ENCODE peak calls at places on chromosomes 12 and 14, in five cellular contexts. X, E, Z, B and D are unnamed samples.

GRCh38 chr14:59248170-59248569 is 59.7 kb downstream of the DAAM1 start:
- DNase-seq in X (no peak), E (no peak), Z (no peak), B (no peak), D (no peak)

GRCh38 chr12:16939871-16940306 is 333.9 kb upstream of the LMO3 start:
- DNase-seq in X (peak; percentile 76), E (peak; percentile 62), Z (peak; percentile 50), B (peak; percentile 64), D (peak; percentile 7)

GRCh38 chr12:59055204-59055839 is 135.0 kb upstream of the LRIG3 start:
- DNase-seq in X (peak; percentile 79), E (no peak), Z (no peak), B (no peak), D (no peak)

GRCh38 chr14:61549425-61549824 is 145.9 kb upstream of the HIF1A start:
- DNase-seq in X (peak; percentile 48), E (no peak), Z (no peak), B (no peak), D (no peak)

GRCh38 chr12:3641428-3641883 is 111.5 kb downstream of the CRACR2A start:
- DNase-seq in X (peak; percentile 73), E (no peak), Z (no peak), B (no peak), D (no peak)

GRCh38 chr14:86852530-86852929 is 1140.5 kb downstream of the GALC start:
- DNase-seq in X (peak; percentile 78), E (no peak), Z (no peak), B (no peak), D (no peak)

GRCh38 chr14:103185051-103186027 is 62.1 kb downstream of the TNFAIP2 start:
- DNase-seq in X (no peak), E (no peak), Z (peak; percentile 48), B (no peak), D (no peak)

GRCh38 chr12:119713551-119714031 is 45.7 kb downstream of the PRKAB1 start:
- DNase-seq in X (no peak), E (peak; percentile 79), Z (no peak), B (no peak), D (no peak)

GRCh38 chr12:79664518-79664917 is 26.2 kb downstream of the PAWR start:
- DNase-seq in X (no peak), E (no peak), Z (no peak), B (no peak), D (no peak)

GRCh38 chr12:38053655-38054464 is 262.7 kb upstream of the ALG10B start:
- DNase-seq in X (no peak), E (peak; percentile 59), Z (peak; percentile 53), B (peak; percentile 53), D (no peak)

GRCh38 chr14:71266994-71267636 is 359.9 kb downstream of the PCNX1 start:
- DNase-seq in X (peak; percentile 82), E (no peak), Z (no peak), B (no peak), D (no peak)

GRCh38 chr12:52182456-52182855 is 9.4 kb downstream of the KRT80 start:
- DNase-seq in X (no peak), E (no peak), Z (no peak), B (no peak), D (no peak)

GRCh38 chr12:85155791-85156190 is 119.6 kb downstream of the LRRIQ1 start:
- DNase-seq in X (peak; percentile 20), E (no peak), Z (no peak), B (no peak), D (no peak)

GRCh38 chr14:93977790-93978581 is 1.6 kb upstream of the ASB2 start:
- DNase-seq in X (peak; percentile 80), E (no peak), Z (no peak), B (peak; percentile 26), D (no peak)

GRCh38 chr12:32891526-32891925 is 5.1 kb downstream of the PKP2 start:
- DNase-seq in X (no peak), E (no peak), Z (no peak), B (no peak), D (no peak)

GRCh38 chr14:23327947-23328744 is 6.9 kb downstream of the PABPN1 start:
- DNase-seq in X (peak; percentile 64), E (peak; percentile 65), Z (peak; percentile 83), B (peak; percentile 79), D (peak; percentile 68)

GRCh38 chr14:22837059-22837749 is 819 bp downstream of the MMP14 start:
- DNase-seq in X (peak; percentile 55), E (no peak), Z (peak; percentile 73), B (no peak), D (peak; percentile 81)

GRCh38 chr14:80215756-80216581 is 4.7 kb upstream of the DIO2 start:
- DNase-seq in X (peak; percentile 62), E (no peak), Z (peak; percentile 5), B (peak; percentile 12), D (no peak)

GRCh38 chr14:105885561-105886320 is 359.4 kb downstream of the TMEM121 start:
- DNase-seq in X (no peak), E (no peak), Z (no peak), B (no peak), D (no peak)

GRCh38 chr12:105013892-105014291 is 27.8 kb downstream of the NOPCHAP1 start:
- DNase-seq in X (peak; percentile 54), E (no peak), Z (no peak), B (no peak), D (no peak)

GRCh38 chr12:129193263-129193871 is 340.1 kb downstream of the GLT1D1 start:
- DNase-seq in X (no peak), E (no peak), Z (no peak), B (no peak), D (no peak)

GRCh38 chr12:21350975-21351374 is 16.3 kb upstream of the SLCO1A2 start:
- DNase-seq in X (no peak), E (no peak), Z (peak; percentile 68), B (no peak), D (no peak)

GRCh38 chr12:112878488-112878887 is 28.3 kb upstream of the OAS1 start:
- DNase-seq in X (no peak), E (no peak), Z (no peak), B (no peak), D (no peak)

GRCh38 chr12:62211510-62211909 is 48.7 kb upstream of the USP15 start:
- DNase-seq in X (no peak), E (no peak), Z (no peak), B (no peak), D (no peak)

GRCh38 chr14:54252072-54252730 is 144.6 kb upstream of the CDKN3 start:
- DNase-seq in X (peak; percentile 98), E (peak; percentile 42), Z (no peak), B (no peak), D (no peak)

GRCh38 chr12:57248934-57249742 is 1.8 kb downstream of the STAC3 start:
- DNase-seq in X (no peak), E (no peak), Z (no peak), B (no peak), D (no peak)

GRCh38 chr14:21071225-21072041 is 1.3 kb downstream of the ARHGEF40 start:
- DNase-seq in X (peak; percentile 98), E (peak; percentile 81), Z (peak; percentile 77), B (peak; percentile 82), D (peak; percentile 84)

GRCh38 chr12:16555630-16556029 is 50.3 kb downstream of the LMO3 start:
- DNase-seq in X (no peak), E (no peak), Z (no peak), B (no peak), D (no peak)

GRCh38 chr12:23564454-23564853 is 385.0 kb downstream of the SOX5 start:
- DNase-seq in X (no peak), E (no peak), Z (no peak), B (no peak), D (no peak)

GRCh38 chr14:44640416-44640815 is 133.3 kb upstream of the FSCB start:
- DNase-seq in X (no peak), E (no peak), Z (no peak), B (no peak), D (no peak)

GRCh38 chr12:104485651-104486341 is 29.0 kb downstream of the CHST11 start:
- DNase-seq in X (no peak), E (no peak), Z (no peak), B (no peak), D (no peak)